ENCODE peak calls at places on chromosomes 3 and 15, in eight cellular contexts. D, U, G, H, E, Y, F and R are unnamed samples.

GRCh38 chr3:13517253-13517977 is 31.5 kb upstream of the FBLN2 start:
- DNase-seq in U (no peak), G (no peak), D (no peak), H (no peak), E (no peak), F (no peak), Y (no peak), R (no peak)

GRCh38 chr3:107846282-107846852 is 244.5 kb downstream of the CD47 start:
- DNase-seq in F (peak), Y (peak), E (no peak), H (peak), D (no peak), U (peak), G (peak), R (peak)

GRCh38 chr3:52495777-52496602 is 852 bp downstream of the STAB1 start:
- DNase-seq in F (no peak), D (no peak), H (peak), U (no peak), Y (peak), G (no peak), E (no peak), R (no peak)

GRCh38 chr3:119831941-119832371 is 50.1 kb downstream of the NR1I2 start:
- DNase-seq in D (no peak), F (no peak), E (no peak), G (no peak), Y (peak), H (peak), U (no peak), R (no peak)

GRCh38 chr3:169237181-169237580 is 426.3 kb downstream of the MECOM start:
- DNase-seq in G (no peak), D (no peak), Y (no peak), F (no peak), E (no peak), U (no peak), H (peak), R (no peak)

GRCh38 chr3:150348500-150348899 is 59.6 kb upstream of the TSC22D2 start:
- DNase-seq in G (peak), E (no peak), F (no peak), U (no peak), H (peak), D (no peak), Y (peak), R (no peak)

GRCh38 chr15:67784057-67784781 is 41.1 kb upstream of the SKOR1 start:
- DNase-seq in G (no peak), H (no peak), Y (no peak), D (no peak), F (no peak), E (peak), U (peak), R (no peak)

GRCh38 chr15:49200347-49200746 is 30.3 kb downstream of the GALK2 start:
- DNase-seq in E (no peak), H (no peak), D (no peak), Y (no peak), F (no peak), U (no peak), G (no peak), R (no peak)

GRCh38 chr3:179108091-179108490 is 36.5 kb upstream of the ZMAT3 start:
- DNase-seq in U (no peak), D (no peak), Y (peak), F (no peak), E (no peak), G (no peak), H (peak), R (no peak)

GRCh38 chr15:56052389-56053045 is 59.1 kb upstream of the NEDD4 start:
- DNase-seq in G (peak), H (peak), Y (peak), F (no peak), D (no peak), E (peak), U (no peak), R (no peak)

GRCh38 chr3:196867155-196867506 is 589 bp upstream of the SENP5 start:
- DNase-seq in U (no peak), G (no peak), F (no peak), Y (no peak), E (peak), H (no peak), D (no peak), R (no peak)

GRCh38 chr15:79339588-79340314 is 28.8 kb downstream of the TMED3 start:
- DNase-seq in Y (peak), E (peak), F (no peak), D (no peak), H (peak), G (peak), U (peak), R (no peak)

GRCh38 chr15:75149911-75150709 is 51.6 kb upstream of the C15orf39 start:
- DNase-seq in F (no peak), H (peak), G (peak), U (no peak), E (no peak), D (no peak), Y (peak), R (no peak)

GRCh38 chr3:67509471-67510075 is 144.8 kb downstream of the SUCLG2 start:
- DNase-seq in F (no peak), D (no peak), Y (peak), G (no peak), E (no peak), H (peak), U (no peak), R (no peak)

GRCh38 chr15:58758141-58758540 is 8.6 kb upstream of the ADAM10 start:
- DNase-seq in D (no peak), E (no peak), U (no peak), Y (no peak), F (no peak), H (peak), G (no peak), R (no peak)

GRCh38 chr3:52904000-52904399 is 6.7 kb upstream of the STIMATE start:
- DNase-seq in G (no peak), F (no peak), Y (no peak), D (no peak), U (no peak), E (no peak), H (no peak), R (no peak)

GRCh38 chr3:50205719-50206276 is 727 bp downstream of the SLC38A3 start:
- DNase-seq in G (no peak), U (no peak), D (no peak), E (no peak), H (no peak), Y (no peak), F (no peak), R (no peak)

GRCh38 chr15:69593981-69594966 is 141.7 kb downstream of the RPLP1 start:
- DNase-seq in D (no peak), Y (peak), F (no peak), E (peak), G (peak), H (peak), U (peak), R (no peak)

GRCh38 chr15:85316244-85316934 is 64.0 kb upstream of the AKAP13 start:
- DNase-seq in U (no peak), E (no peak), G (no peak), F (no peak), Y (peak), D (no peak), H (no peak), R (peak)

GRCh38 chr3:107753494-107753893 is 230.7 kb downstream of the BBX start:
- DNase-seq in D (no peak), E (peak), H (peak), U (peak), F (no peak), Y (peak), G (peak), R (no peak)

GRCh38 chr3:45655906-45656305 is 33.3 kb upstream of the SACM1L start:
- DNase-seq in D (no peak), F (no peak), G (no peak), Y (no peak), E (no peak), H (no peak), U (no peak), R (no peak)

GRCh38 chr3:71949403-71949802 is 164.5 kb upstream of the PROK2 start:
- DNase-seq in F (no peak), H (no peak), E (no peak), G (no peak), U (no peak), D (no peak), Y (no peak), R (no peak)

GRCh38 chr3:172666873-172667694 is 43.8 kb downstream of the NCEH1 start:
- DNase-seq in U (peak), D (peak), G (peak), H (peak), E (peak), Y (peak), F (peak), R (no peak)

GRCh38 chr3:126521122-126521891 is 2.6 kb upstream of the CHST13 start:
- DNase-seq in G (no peak), Y (no peak), E (peak), U (no peak), D (no peak), H (no peak), F (no peak), R (no peak)

GRCh38 chr3:10377148-10377725 is 56.3 kb upstream of the SEC13 start:
- DNase-seq in G (no peak), H (no peak), D (no peak), E (no peak), Y (no peak), U (no peak), F (no peak), R (no peak)

GRCh38 chr15:70863450-70864218 is 9.7 kb upstream of the LARP6 start:
- DNase-seq in U (no peak), H (peak), G (peak), E (no peak), Y (peak), D (no peak), F (no peak), R (no peak)

GRCh38 chr15:63093486-63094205 is 28.0 kb upstream of the LACTB start:
- DNase-seq in U (peak), E (peak), D (peak), Y (no peak), G (peak), F (peak), H (peak), R (peak)

GRCh38 chr15:89551502-89551901 is 23.8 kb upstream of the TICRR start:
- DNase-seq in D (no peak), G (no peak), Y (peak), E (no peak), H (no peak), F (no peak), U (no peak), R (no peak)

GRCh38 chr3:181572432-181572831 is 139.3 kb upstream of the SOX2 start:
- DNase-seq in G (no peak), D (no peak), Y (no peak), F (no peak), U (no peak), E (no peak), H (no peak), R (no peak)

GRCh38 chr3:46335546-46335945 is 18.4 kb upstream of the CCR2 start:
- DNase-seq in U (no peak), F (no peak), E (no peak), Y (no peak), D (no peak), G (no peak), H (no peak), R (no peak)

GRCh38 chr15:61762682-61763081 is 297.6 kb downstream of the VPS13C start:
- DNase-seq in E (no peak), F (no peak), H (no peak), U (no peak), G (no peak), D (no peak), Y (no peak), R (no peak)

GRCh38 chr15:66172339-66172980 is 81.1 kb downstream of the MEGF11 start:
- DNase-seq in E (peak), Y (no peak), H (no peak), D (no peak), U (no peak), G (no peak), F (no peak), R (no peak)

GRCh38 chr3:47073685-47074084 is 90.2 kb downstream of the SETD2 start:
- DNase-seq in G (no peak), D (no peak), U (no peak), E (no peak), F (no peak), Y (no peak), H (peak), R (no peak)

GRCh38 chr15:96123630-96124187 is 206.8 kb upstream of the NR2F2 start:
- DNase-seq in F (no peak), G (no peak), Y (no peak), U (no peak), E (no peak), D (no peak), H (no peak), R (no peak)

GRCh38 chr3:170476291-170476690 is 57.6 kb downstream of the CLDN11 start:
- DNase-seq in G (no peak), F (no peak), E (no peak), H (no peak), U (no peak), Y (peak), D (no peak), R (no peak)